ENCODE peak calls at places on chromosomes 6 and 20, in nine cellular contexts. One of them, this sample, is unnamed.

GRCh38 chr20:39849664-39850063 is 839.4 kb downstream of the MAFB start:
- DNase-seq in HCT116: no peak
- DNase-seq in PC-3: no peak
- DNase-seq in OCI-LY7: no peak
- DNase-seq in neural progenitor cell: no peak
- DNase-seq in GM23248: peak
- DNase-seq in GM23338: no peak
- DNase-seq in SK-N-SH: peak
- DNase-seq in MM.1S: no peak
- DNase-seq in this sample: peak

GRCh38 chr6:36684447-36684812 is 5.9 kb downstream of the CDKN1A start:
- DNase-seq in HCT116: no peak
- DNase-seq in PC-3: no peak
- DNase-seq in OCI-LY7: no peak
- DNase-seq in neural progenitor cell: no peak
- DNase-seq in GM23248: no peak
- DNase-seq in GM23338: no peak
- DNase-seq in SK-N-SH: no peak
- DNase-seq in MM.1S: no peak
- DNase-seq in this sample: no peak

GRCh38 chr20:21702553-21703467 is 2.7 kb upstream of the PAX1 start:
- DNase-seq in HCT116: no peak
- DNase-seq in PC-3: no peak
- DNase-seq in OCI-LY7: no peak
- DNase-seq in neural progenitor cell: peak
- DNase-seq in GM23248: peak
- DNase-seq in GM23338: peak
- DNase-seq in SK-N-SH: peak
- DNase-seq in MM.1S: peak
- DNase-seq in this sample: peak

GRCh38 chr20:20712004-20712473 is 405 bp downstream of the RALGAPA2 start:
- DNase-seq in HCT116: no peak
- DNase-seq in PC-3: no peak
- DNase-seq in OCI-LY7: no peak
- DNase-seq in neural progenitor cell: peak
- DNase-seq in GM23248: peak
- DNase-seq in GM23338: peak
- DNase-seq in SK-N-SH: no peak
- DNase-seq in MM.1S: no peak
- DNase-seq in this sample: peak

GRCh38 chr6:169326067-169326799 is 72.6 kb upstream of the THBS2 start:
- DNase-seq in HCT116: peak
- DNase-seq in PC-3: peak
- DNase-seq in OCI-LY7: no peak
- DNase-seq in neural progenitor cell: peak
- DNase-seq in GM23248: peak
- DNase-seq in GM23338: peak
- DNase-seq in SK-N-SH: peak
- DNase-seq in MM.1S: no peak
- DNase-seq in this sample: peak

GRCh38 chr20:56350842-56351241 is 7.9 kb upstream of the FAM210B start:
- DNase-seq in HCT116: no peak
- DNase-seq in PC-3: no peak
- DNase-seq in OCI-LY7: no peak
- DNase-seq in neural progenitor cell: no peak
- DNase-seq in GM23248: peak
- DNase-seq in GM23338: no peak
- DNase-seq in SK-N-SH: no peak
- DNase-seq in MM.1S: no peak
- DNase-seq in this sample: no peak

GRCh38 chr20:53162251-53162835 is 190.2 kb downstream of the TSHZ2 start:
- DNase-seq in HCT116: peak
- DNase-seq in PC-3: peak
- DNase-seq in OCI-LY7: peak
- DNase-seq in neural progenitor cell: peak
- DNase-seq in GM23248: peak
- DNase-seq in GM23338: peak
- DNase-seq in SK-N-SH: no peak
- DNase-seq in MM.1S: no peak
- DNase-seq in this sample: peak

GRCh38 chr6:166005401-166005845 is 162.2 kb downstream of the TBXT start:
- DNase-seq in HCT116: no peak
- DNase-seq in PC-3: no peak
- DNase-seq in OCI-LY7: no peak
- DNase-seq in neural progenitor cell: peak
- DNase-seq in GM23248: peak
- DNase-seq in GM23338: peak
- DNase-seq in SK-N-SH: no peak
- DNase-seq in MM.1S: no peak
- DNase-seq in this sample: peak

GRCh38 chr20:3753098-3753497 is 14.5 kb downstream of the ADISSP start:
- DNase-seq in HCT116: peak
- DNase-seq in PC-3: peak
- DNase-seq in OCI-LY7: peak
- DNase-seq in neural progenitor cell: peak
- DNase-seq in GM23248: peak
- DNase-seq in GM23338: peak
- DNase-seq in SK-N-SH: peak
- DNase-seq in MM.1S: no peak
- DNase-seq in this sample: peak

GRCh38 chr6:139764498-139764986 is 390.1 kb upstream of the CITED2 start:
- DNase-seq in HCT116: peak
- DNase-seq in PC-3: peak
- DNase-seq in OCI-LY7: no peak
- DNase-seq in neural progenitor cell: no peak
- DNase-seq in GM23248: peak
- DNase-seq in GM23338: no peak
- DNase-seq in SK-N-SH: no peak
- DNase-seq in MM.1S: peak
- DNase-seq in this sample: peak

GRCh38 chr20:45293041-45294002 is 13.3 kb upstream of the RBPJL start:
- DNase-seq in HCT116: peak
- DNase-seq in PC-3: peak
- DNase-seq in OCI-LY7: no peak
- DNase-seq in neural progenitor cell: peak
- DNase-seq in GM23248: peak
- DNase-seq in GM23338: peak
- DNase-seq in SK-N-SH: peak
- DNase-seq in MM.1S: peak
- DNase-seq in this sample: peak

GRCh38 chr6:145648149-145648548 is 87.2 kb downstream of the EPM2A start:
- DNase-seq in HCT116: no peak
- DNase-seq in PC-3: no peak
- DNase-seq in OCI-LY7: no peak
- DNase-seq in neural progenitor cell: no peak
- DNase-seq in GM23248: no peak
- DNase-seq in GM23338: no peak
- DNase-seq in SK-N-SH: no peak
- DNase-seq in MM.1S: no peak
- DNase-seq in this sample: no peak

GRCh38 chr6:9467746-9468145 is 947.1 kb downstream of the TFAP2A start:
- DNase-seq in HCT116: no peak
- DNase-seq in PC-3: peak
- DNase-seq in OCI-LY7: no peak
- DNase-seq in neural progenitor cell: no peak
- DNase-seq in GM23248: peak
- DNase-seq in GM23338: no peak
- DNase-seq in SK-N-SH: no peak
- DNase-seq in MM.1S: no peak
- DNase-seq in this sample: peak

GRCh38 chr20:574297-574942 is 30.8 kb upstream of the CSNK2A1 start:
- DNase-seq in HCT116: no peak
- DNase-seq in PC-3: no peak
- DNase-seq in OCI-LY7: no peak
- DNase-seq in neural progenitor cell: peak
- DNase-seq in GM23248: no peak
- DNase-seq in GM23338: peak
- DNase-seq in SK-N-SH: no peak
- DNase-seq in MM.1S: no peak
- DNase-seq in this sample: no peak

GRCh38 chr6:125953502-125953875 is 3.1 kb upstream of the HINT3 start:
- DNase-seq in HCT116: no peak
- DNase-seq in PC-3: peak
- DNase-seq in OCI-LY7: peak
- DNase-seq in neural progenitor cell: peak
- DNase-seq in GM23248: no peak
- DNase-seq in GM23338: peak
- DNase-seq in SK-N-SH: no peak
- DNase-seq in MM.1S: peak
- DNase-seq in this sample: peak

GRCh38 chr6:16751251-16751946 is 9.9 kb downstream of the ATXN1 start:
- DNase-seq in HCT116: no peak
- DNase-seq in PC-3: peak
- DNase-seq in OCI-LY7: no peak
- DNase-seq in neural progenitor cell: no peak
- DNase-seq in GM23248: peak
- DNase-seq in GM23338: no peak
- DNase-seq in SK-N-SH: no peak
- DNase-seq in MM.1S: no peak
- DNase-seq in this sample: no peak

GRCh38 chr6:16750566-16750965 is 10.7 kb downstream of the ATXN1 start:
- DNase-seq in HCT116: no peak
- DNase-seq in PC-3: no peak
- DNase-seq in OCI-LY7: no peak
- DNase-seq in neural progenitor cell: no peak
- DNase-seq in GM23248: no peak
- DNase-seq in GM23338: no peak
- DNase-seq in SK-N-SH: no peak
- DNase-seq in MM.1S: no peak
- DNase-seq in this sample: no peak

GRCh38 chr6:16754274-16754673 is 7.0 kb downstream of the ATXN1 start:
- DNase-seq in HCT116: no peak
- DNase-seq in PC-3: no peak
- DNase-seq in OCI-LY7: no peak
- DNase-seq in neural progenitor cell: no peak
- DNase-seq in GM23248: no peak
- DNase-seq in GM23338: no peak
- DNase-seq in SK-N-SH: no peak
- DNase-seq in MM.1S: no peak
- DNase-seq in this sample: no peak

GRCh38 chr6:16754864-16755263 is 6.4 kb downstream of the ATXN1 start:
- DNase-seq in HCT116: no peak
- DNase-seq in PC-3: peak
- DNase-seq in OCI-LY7: no peak
- DNase-seq in neural progenitor cell: no peak
- DNase-seq in GM23248: no peak
- DNase-seq in GM23338: no peak
- DNase-seq in SK-N-SH: no peak
- DNase-seq in MM.1S: no peak
- DNase-seq in this sample: peak

GRCh38 chr6:16752206-16752867 is 8.9 kb downstream of the ATXN1 start:
- DNase-seq in HCT116: no peak
- DNase-seq in PC-3: peak
- DNase-seq in OCI-LY7: no peak
- DNase-seq in neural progenitor cell: no peak
- DNase-seq in GM23248: peak
- DNase-seq in GM23338: no peak
- DNase-seq in SK-N-SH: no peak
- DNase-seq in MM.1S: no peak
- DNase-seq in this sample: peak
- TF ChIP-seq EZH2phosphoT487 in HCT116: no peak
- TF ChIP-seq EZH2phosphoT487 in PC-3: no peak
- TF ChIP-seq EZH2phosphoT487 in OCI-LY7: no peak
- TF ChIP-seq EZH2phosphoT487 in neural progenitor cell: no peak
- TF ChIP-seq EZH2phosphoT487 in GM23248: no peak
- TF ChIP-seq EZH2phosphoT487 in GM23338: no peak
- TF ChIP-seq EZH2phosphoT487 in SK-N-SH: no peak
- TF ChIP-seq EZH2phosphoT487 in MM.1S: no peak
- TF ChIP-seq EZH2phosphoT487 in this sample: no peak

GRCh38 chr6:44494011-44494501 is 106.5 kb downstream of the CDC5L start:
- DNase-seq in HCT116: peak
- DNase-seq in PC-3: peak
- DNase-seq in OCI-LY7: no peak
- DNase-seq in neural progenitor cell: no peak
- DNase-seq in GM23248: peak
- DNase-seq in GM23338: no peak
- DNase-seq in SK-N-SH: no peak
- DNase-seq in MM.1S: no peak
- DNase-seq in this sample: peak
- TF ChIP-seq EZH2phosphoT487 in HCT116: no peak
- TF ChIP-seq EZH2phosphoT487 in PC-3: no peak
- TF ChIP-seq EZH2phosphoT487 in OCI-LY7: no peak
- TF ChIP-seq EZH2phosphoT487 in neural progenitor cell: no peak
- TF ChIP-seq EZH2phosphoT487 in GM23248: peak
- TF ChIP-seq EZH2phosphoT487 in GM23338: no peak
- TF ChIP-seq EZH2phosphoT487 in SK-N-SH: no peak
- TF ChIP-seq EZH2phosphoT487 in MM.1S: no peak
- TF ChIP-seq EZH2phosphoT487 in this sample: no peak

GRCh38 chr20:1900321-1900791 is 5.1 kb downstream of the SIRPA start:
- DNase-seq in HCT116: peak
- DNase-seq in PC-3: peak
- DNase-seq in OCI-LY7: peak
- DNase-seq in neural progenitor cell: peak
- DNase-seq in GM23248: peak
- DNase-seq in GM23338: peak
- DNase-seq in SK-N-SH: peak
- DNase-seq in MM.1S: peak
- DNase-seq in this sample: peak
- TF ChIP-seq EZH2phosphoT487 in HCT116: no peak
- TF ChIP-seq EZH2phosphoT487 in PC-3: no peak
- TF ChIP-seq EZH2phosphoT487 in OCI-LY7: no peak
- TF ChIP-seq EZH2phosphoT487 in neural progenitor cell: no peak
- TF ChIP-seq EZH2phosphoT487 in GM23248: no peak
- TF ChIP-seq EZH2phosphoT487 in GM23338: no peak
- TF ChIP-seq EZH2phosphoT487 in SK-N-SH: no peak
- TF ChIP-seq EZH2phosphoT487 in MM.1S: no peak
- TF ChIP-seq EZH2phosphoT487 in this sample: no peak

GRCh38 chr6:5992551-5993225 is 14.0 kb downstream of the NRN1 start:
- DNase-seq in HCT116: no peak
- DNase-seq in PC-3: no peak
- DNase-seq in OCI-LY7: no peak
- DNase-seq in neural progenitor cell: peak
- DNase-seq in GM23248: no peak
- DNase-seq in GM23338: peak
- DNase-seq in SK-N-SH: no peak
- DNase-seq in MM.1S: no peak
- DNase-seq in this sample: no peak

GRCh38 chr6:5986847-5987246 is 19.9 kb downstream of the NRN1 start:
- DNase-seq in HCT116: no peak
- DNase-seq in PC-3: no peak
- DNase-seq in OCI-LY7: no peak
- DNase-seq in neural progenitor cell: no peak
- DNase-seq in GM23248: no peak
- DNase-seq in GM23338: no peak
- DNase-seq in SK-N-SH: no peak
- DNase-seq in MM.1S: no peak
- DNase-seq in this sample: no peak

GRCh38 chr6:5984150-5985089 is 22.3 kb downstream of the NRN1 start:
- DNase-seq in HCT116: no peak
- DNase-seq in PC-3: no peak
- DNase-seq in OCI-LY7: no peak
- DNase-seq in neural progenitor cell: no peak
- DNase-seq in GM23248: no peak
- DNase-seq in GM23338: no peak
- DNase-seq in SK-N-SH: no peak
- DNase-seq in MM.1S: no peak
- DNase-seq in this sample: no peak

GRCh38 chr6:5990776-5991175 is 15.9 kb downstream of the NRN1 start:
- DNase-seq in HCT116: no peak
- DNase-seq in PC-3: no peak
- DNase-seq in OCI-LY7: no peak
- DNase-seq in neural progenitor cell: no peak
- DNase-seq in GM23248: peak
- DNase-seq in GM23338: no peak
- DNase-seq in SK-N-SH: no peak
- DNase-seq in MM.1S: no peak
- DNase-seq in this sample: no peak

GRCh38 chr6:5989141-5989723 is 17.5 kb downstream of the NRN1 start:
- DNase-seq in HCT116: no peak
- DNase-seq in PC-3: no peak
- DNase-seq in OCI-LY7: no peak
- DNase-seq in neural progenitor cell: no peak
- DNase-seq in GM23248: peak
- DNase-seq in GM23338: no peak
- DNase-seq in SK-N-SH: no peak
- DNase-seq in MM.1S: no peak
- DNase-seq in this sample: no peak
- TF ChIP-seq EZH2phosphoT487 in HCT116: no peak
- TF ChIP-seq EZH2phosphoT487 in PC-3: no peak
- TF ChIP-seq EZH2phosphoT487 in OCI-LY7: no peak
- TF ChIP-seq EZH2phosphoT487 in neural progenitor cell: no peak
- TF ChIP-seq EZH2phosphoT487 in GM23248: no peak
- TF ChIP-seq EZH2phosphoT487 in GM23338: no peak
- TF ChIP-seq EZH2phosphoT487 in SK-N-SH: no peak
- TF ChIP-seq EZH2phosphoT487 in MM.1S: no peak
- TF ChIP-seq EZH2phosphoT487 in this sample: no peak

This sample was measured in hepatocyte.